ENCODE peak calls at places on chromosomes 4 and X, in six cellular contexts. F is NT2/D1, M is tibial nerve, D is kidney, H is SK-N-MC, T is Peyer's patch. L is an unnamed sample. For H3K36me3, the result is how much of the 10 kb centered on the place peaks cover.

GRCh38 chr4:145739840-145740239 is 59.9 kb downstream of the C4orf51 start:
- DNase-seq in F (no peak), M (no peak), D (no peak), H (no peak), T (peak), L (no peak)

GRCh38 chrX:101252634-101253033 is 33.0 kb downstream of the DRP2 start:
- DNase-seq in F (no peak), M (no peak), D (no peak), H (no peak), T (no peak), L (no peak)

GRCh38 chrX:9148626-9149385 is 114.9 kb upstream of the FAM9B start:
- DNase-seq in F (peak), M (no peak), D (no peak), H (no peak), T (no peak), L (no peak)

GRCh38 chr4:39530682-39531081 is 3.4 kb upstream of the UGDH start:
- DNase-seq in F (no peak), M (no peak), D (no peak), H (no peak), T (no peak), L (no peak)

GRCh38 chr4:73740353-73740778 is at the start of gene CXCL8:
- DNase-seq in F (no peak), M (peak), D (no peak), H (peak), T (peak), L (no peak)

GRCh38 chr4:150206981-150207380 is 128.7 kb downstream of the DCLK2 start:
- DNase-seq in F (no peak), M (no peak), D (no peak), H (no peak), T (no peak), L (no peak)

GRCh38 chr4:76354517-76355473 is 48.3 kb downstream of the STBD1 start:
- DNase-seq in F (no peak), M (no peak), D (no peak), H (peak), T (peak), L (no peak)

GRCh38 chrX:152945021-152945979 is 47.4 kb downstream of the ZNF185 start:
- DNase-seq in F (no peak), M (no peak), D (no peak), H (no peak), T (no peak), L (no peak)

GRCh38 chr4:139791681-139792080 is 126.1 kb downstream of the MGST2 start:
- DNase-seq in F (no peak), M (no peak), D (no peak), H (no peak), T (no peak), L (no peak)

GRCh38 chr4:12495211-12495610 is 988.9 kb downstream of the RAB28 start:
- DNase-seq in F (no peak), M (no peak), D (no peak), H (no peak), T (no peak), L (no peak)

GRCh38 chr4:186724861-186725419 is 1.3 kb upstream of the FAT1 start:
- DNase-seq in F (no peak), M (peak), D (no peak), H (no peak), T (no peak), L (no peak)

GRCh38 chr4:119628281-119629141 is at the start of gene PDE5A:
- DNase-seq in F (peak), M (peak), D (peak), H (peak), T (peak), L (peak)

GRCh38 chr4:147479817-147480216 is 1.1 kb upstream of the EDNRA start:
- DNase-seq in F (no peak), M (peak), D (no peak), H (no peak), T (no peak), L (no peak)

GRCh38 chr4:4981427-4981826 is 37.8 kb downstream of the CYTL1 start:
- DNase-seq in F (no peak), M (no peak), D (no peak), H (no peak), T (no peak), L (no peak)

GRCh38 chrX:129427267-129427666 is 96.0 kb downstream of the SMARCA1 start:
- DNase-seq in F (no peak), M (no peak), D (peak), H (no peak), T (no peak), L (no peak)

GRCh38 chr4:65951177-65951576 is 280.9 kb upstream of the EPHA5 start:
- DNase-seq in F (no peak), M (no peak), D (no peak), H (no peak), T (no peak), L (no peak)

GRCh38 chrX:139762400-139763183 is 54.6 kb upstream of the MCF2 start:
- DNase-seq in F (no peak), M (peak), D (no peak), H (no peak), T (no peak), L (no peak)

GRCh38 chrX:45771114-45771513 is 570.4 kb upstream of the DIPK2B start:
- DNase-seq in F (no peak), M (no peak), D (no peak), H (no peak), T (peak), L (no peak)

GRCh38 chr4:13309751-13310150 is 174.4 kb downstream of the RAB28 start:
- DNase-seq in F (no peak), M (no peak), D (no peak), H (no peak), T (no peak), L (no peak)

GRCh38 chrX:13000311-13000811 is 25.5 kb downstream of the TMSB4X start:
- DNase-seq in F (no peak), M (no peak), D (no peak), H (no peak), T (peak), L (peak)

GRCh38 chrX:10769165-10769564 is 148.8 kb upstream of the MID1 start:
- DNase-seq in F (no peak), M (no peak), D (no peak), H (peak), T (no peak), L (no peak)

GRCh38 chr4:159048166-159048886 is 54.6 kb upstream of the RAPGEF2 start:
- DNase-seq in F (no peak), M (peak), D (peak), H (no peak), T (peak), L (no peak)

GRCh38 chr4:14888790-14889189 is 113.5 kb upstream of the CPEB2 start:
- DNase-seq in F (no peak), M (no peak), D (no peak), H (no peak), T (no peak), L (no peak)

GRCh38 chrX:134622056-134622812 is 36.0 kb downstream of the PLAC1 start:
- DNase-seq in F (peak), M (no peak), D (no peak), H (peak), T (no peak), L (peak)

GRCh38 chr4:99816611-99817309 is at the start of gene DAPP1:
- DNase-seq in F (no peak), M (peak), D (peak), H (no peak), T (peak), L (peak)

GRCh38 chrX:100895365-100896075 is 21.4 kb upstream of the NOX1 start:
- DNase-seq in F (peak), M (peak), D (no peak), H (no peak), T (peak), L (peak)

GRCh38 chr4:33998204-33998603 is 2246.1 kb downstream of the ARAP2 start:
- DNase-seq in F (no peak), M (no peak), D (no peak), H (no peak), T (no peak), L (no peak)

GRCh38 chr4:7766661-7767345 is 172.9 kb downstream of the AFAP1 start:
- DNase-seq in F (no peak), M (no peak), D (no peak), H (no peak), T (no peak), L (no peak)

GRCh38 chr4:7767526-7767925 is 172.1 kb downstream of the AFAP1 start:
- DNase-seq in F (no peak), M (no peak), D (no peak), H (no peak), T (no peak), L (no peak)

GRCh38 chr4:7765676-7766075 is 174.0 kb downstream of the AFAP1 start:
- DNase-seq in F (no peak), M (no peak), D (peak), H (no peak), T (no peak), L (no peak)

GRCh38 chr4:7764466-7764865 is 175.2 kb downstream of the AFAP1 start:
- DNase-seq in F (no peak), M (no peak), D (peak), H (no peak), T (no peak), L (no peak)

GRCh38 chr4:7766086-7766485 is 173.6 kb downstream of the AFAP1 start:
- DNase-seq in F (no peak), M (no peak), D (no peak), H (no peak), T (no peak), L (no peak)
- H3K36me3 ChIP-seq in F (half or more), M (under half), D (under half), H (under half), T (under half), L (under half)

GRCh38 chr4:153637201-153637600 is 46.9 kb upstream of the TLR2 start:
- DNase-seq in F (no peak), M (no peak), D (no peak), H (no peak), T (no peak), L (no peak)
- H3K36me3 ChIP-seq in F (under half), M (under half), D (under half), H (under half), T (under half), L (under half)

DNA sequence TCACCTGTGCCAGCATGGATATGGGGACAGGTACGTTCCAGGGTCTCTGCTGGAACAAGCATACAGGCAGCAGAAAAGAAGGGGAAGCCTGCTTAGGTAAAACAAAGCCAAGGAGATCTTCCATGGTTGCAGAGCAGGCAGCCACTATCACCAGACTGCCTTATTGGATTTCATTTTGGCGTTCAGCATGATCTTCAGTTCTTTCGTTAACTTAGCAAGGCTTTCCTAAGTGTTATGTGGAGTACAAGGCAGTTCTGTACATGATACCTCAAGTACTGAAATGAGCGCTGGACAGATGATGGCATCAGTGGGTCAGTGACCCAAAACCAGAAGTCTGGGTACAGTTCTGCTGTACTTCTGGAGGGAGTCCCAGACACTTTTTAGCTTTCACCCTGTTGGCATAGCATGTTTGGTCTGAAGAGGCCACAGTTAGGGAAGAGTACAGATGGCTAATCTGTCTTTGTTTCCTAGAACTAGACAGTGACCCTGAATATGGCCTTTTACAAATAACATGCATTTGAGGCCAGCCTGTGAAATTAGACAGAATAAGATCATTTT is 8.9 kb downstream of the SMIM20 start:
- DNase-seq in F (no peak), M (no peak), D (no peak), H (no peak), T (no peak), L (no peak)
- H3K36me3 ChIP-seq in F (under half), M (under half), D (under half), H (under half), T (under half), L (under half)

GRCh38 chrX:155070038-155070437 is 898 bp downstream of the CMC4 start:
- DNase-seq in F (no peak), M (no peak), D (no peak), H (no peak), T (no peak), L (no peak)

GRCh38 chrX:155069414-155069813 is 1.5 kb downstream of the CMC4 start:
- DNase-seq in F (no peak), M (no peak), D (no peak), H (no peak), T (no peak), L (no peak)

GRCh38 chrX:155070975-155071693 is at the start of the genes BRCC3, CMC4 and MTCP1:
- DNase-seq in F (peak), M (peak), D (peak), H (no peak), T (peak), L (peak)

GRCh38 chrX:155070663-155070974 is 317 bp downstream of the CMC4 start:
- DNase-seq in F (no peak), M (peak), D (no peak), H (no peak), T (no peak), L (no peak)

GRCh38 chrX:155071694-155072215 is 447 bp downstream of the BRCC3 start:
- DNase-seq in F (no peak), M (peak), D (peak), H (no peak), T (peak), L (no peak)
- H3K36me3 ChIP-seq in F (under half), M (under half), D (under half), H (under half), T (under half), L (under half)

L was measured in GM06990.